ENCODE peak calls at places on chromosomes 6 and 20, in nine cellular contexts. One of them, this sample, is unnamed.
A peak's percentile ranks its signal among the peaks of the same experiment; 100 is the strongest.

GRCh38 chr6:136404007-136404406 is 114.4 kb upstream of the BCLAF1 start:
- DNase-seq in foreskin fibroblast: no peak
- DNase-seq in stimulated activated CD8-positive, alpha-beta memory T cell treated with anti-CD3 and anti-CD28 coated beads, Interleukin-2, amount 100 ng/mL, for 48 hours: no peak
- DNase-seq in activated naive CD4-positive, alpha-beta T cell: no peak
- DNase-seq in SK-MEL-5: no peak
- DNase-seq in CD8-positive, alpha-beta memory T cell: no peak
- DNase-seq in T-cell: no peak
- DNase-seq in putamen: no peak
- DNase-seq in SW480: no peak
- DNase-seq in this sample: no peak

GRCh38 chr20:6519556-6519955 is 247.9 kb upstream of the BMP2 start:
- DNase-seq in putamen: no peak
- DNase-seq in stimulated activated CD8-positive, alpha-beta memory T cell treated with anti-CD3 and anti-CD28 coated beads, Interleukin-2, amount 100 ng/mL, for 48 hours: no peak
- DNase-seq in CD8-positive, alpha-beta memory T cell: no peak
- DNase-seq in SK-MEL-5: no peak
- DNase-seq in SW480: no peak
- DNase-seq in T-cell: no peak
- DNase-seq in activated naive CD4-positive, alpha-beta T cell: no peak
- DNase-seq in foreskin fibroblast: peak; percentile 51
- DNase-seq in this sample: peak; percentile 35

GRCh38 chr6:150046943-150047342 is 21.6 kb upstream of the RAET1L start:
- DNase-seq in stimulated activated CD8-positive, alpha-beta memory T cell treated with anti-CD3 and anti-CD28 coated beads, Interleukin-2, amount 100 ng/mL, for 48 hours: no peak
- DNase-seq in SW480: no peak
- DNase-seq in foreskin fibroblast: no peak
- DNase-seq in putamen: no peak
- DNase-seq in CD8-positive, alpha-beta memory T cell: no peak
- DNase-seq in SK-MEL-5: no peak
- DNase-seq in T-cell: no peak
- DNase-seq in activated naive CD4-positive, alpha-beta T cell: no peak
- DNase-seq in this sample: peak; percentile 24

GRCh38 chr6:96923871-96924493 is 546 bp upstream of the KLHL32 start:
- DNase-seq in activated naive CD4-positive, alpha-beta T cell: no peak
- DNase-seq in SK-MEL-5: peak; percentile 10
- DNase-seq in T-cell: no peak
- DNase-seq in SW480: peak; percentile 59
- DNase-seq in CD8-positive, alpha-beta memory T cell: peak; percentile 68
- DNase-seq in foreskin fibroblast: peak; percentile 22
- DNase-seq in stimulated activated CD8-positive, alpha-beta memory T cell treated with anti-CD3 and anti-CD28 coated beads, Interleukin-2, amount 100 ng/mL, for 48 hours: no peak
- DNase-seq in putamen: no peak
- DNase-seq in this sample: peak; percentile 60

GRCh38 chr6:28884423-28885148 is 39.2 kb downstream of the TRIM27 start:
- DNase-seq in putamen: no peak
- DNase-seq in activated naive CD4-positive, alpha-beta T cell: peak; percentile 13
- DNase-seq in T-cell: peak; percentile 74
- DNase-seq in CD8-positive, alpha-beta memory T cell: peak; percentile 91
- DNase-seq in SW480: no peak
- DNase-seq in SK-MEL-5: no peak
- DNase-seq in stimulated activated CD8-positive, alpha-beta memory T cell treated with anti-CD3 and anti-CD28 coated beads, Interleukin-2, amount 100 ng/mL, for 48 hours: peak; percentile 55
- DNase-seq in foreskin fibroblast: no peak
- DNase-seq in this sample: no peak

GRCh38 chr6:4521070-4521469 is 255.1 kb upstream of the CDYL start:
- DNase-seq in SW480: no peak
- DNase-seq in T-cell: no peak
- DNase-seq in CD8-positive, alpha-beta memory T cell: no peak
- DNase-seq in stimulated activated CD8-positive, alpha-beta memory T cell treated with anti-CD3 and anti-CD28 coated beads, Interleukin-2, amount 100 ng/mL, for 48 hours: no peak
- DNase-seq in activated naive CD4-positive, alpha-beta T cell: no peak
- DNase-seq in foreskin fibroblast: no peak
- DNase-seq in putamen: no peak
- DNase-seq in SK-MEL-5: no peak
- DNase-seq in this sample: no peak

GRCh38 chr6:87923389-87924050 is 124.1 kb upstream of the SPACA1 start:
- DNase-seq in SW480: no peak
- DNase-seq in CD8-positive, alpha-beta memory T cell: no peak
- DNase-seq in SK-MEL-5: no peak
- DNase-seq in activated naive CD4-positive, alpha-beta T cell: no peak
- DNase-seq in T-cell: no peak
- DNase-seq in foreskin fibroblast: no peak
- DNase-seq in stimulated activated CD8-positive, alpha-beta memory T cell treated with anti-CD3 and anti-CD28 coated beads, Interleukin-2, amount 100 ng/mL, for 48 hours: no peak
- DNase-seq in putamen: no peak
- DNase-seq in this sample: no peak

GRCh38 chr20:37364927-37365272 is 19.0 kb downstream of the SRC start:
- DNase-seq in putamen: no peak
- DNase-seq in foreskin fibroblast: no peak
- DNase-seq in SW480: no peak
- DNase-seq in SK-MEL-5: no peak
- DNase-seq in CD8-positive, alpha-beta memory T cell: no peak
- DNase-seq in stimulated activated CD8-positive, alpha-beta memory T cell treated with anti-CD3 and anti-CD28 coated beads, Interleukin-2, amount 100 ng/mL, for 48 hours: no peak
- DNase-seq in activated naive CD4-positive, alpha-beta T cell: no peak
- DNase-seq in T-cell: no peak
- DNase-seq in this sample: no peak

GRCh38 chr6:38371312-38371672 is 268.4 kb downstream of the BTBD9 start:
- DNase-seq in foreskin fibroblast: peak; percentile 42
- DNase-seq in stimulated activated CD8-positive, alpha-beta memory T cell treated with anti-CD3 and anti-CD28 coated beads, Interleukin-2, amount 100 ng/mL, for 48 hours: no peak
- DNase-seq in activated naive CD4-positive, alpha-beta T cell: no peak
- DNase-seq in SK-MEL-5: no peak
- DNase-seq in CD8-positive, alpha-beta memory T cell: no peak
- DNase-seq in SW480: no peak
- DNase-seq in putamen: no peak
- DNase-seq in T-cell: no peak
- DNase-seq in this sample: no peak

GRCh38 chr6:107604549-107604948 is 114.6 kb downstream of the SOBP start:
- DNase-seq in putamen: no peak
- DNase-seq in T-cell: no peak
- DNase-seq in activated naive CD4-positive, alpha-beta T cell: no peak
- DNase-seq in SK-MEL-5: no peak
- DNase-seq in foreskin fibroblast: no peak
- DNase-seq in stimulated activated CD8-positive, alpha-beta memory T cell treated with anti-CD3 and anti-CD28 coated beads, Interleukin-2, amount 100 ng/mL, for 48 hours: no peak
- DNase-seq in SW480: no peak
- DNase-seq in CD8-positive, alpha-beta memory T cell: no peak
- DNase-seq in this sample: no peak

GRCh38 chr6:18262812-18263560 is 1.3 kb downstream of the DEK start:
- DNase-seq in foreskin fibroblast: peak; percentile 31
- DNase-seq in SK-MEL-5: peak; percentile 37
- DNase-seq in activated naive CD4-positive, alpha-beta T cell: no peak
- DNase-seq in stimulated activated CD8-positive, alpha-beta memory T cell treated with anti-CD3 and anti-CD28 coated beads, Interleukin-2, amount 100 ng/mL, for 48 hours: peak; percentile 14
- DNase-seq in putamen: no peak
- DNase-seq in CD8-positive, alpha-beta memory T cell: peak; percentile 60
- DNase-seq in T-cell: peak; percentile 19
- DNase-seq in SW480: peak; percentile 33
- DNase-seq in this sample: peak; percentile 46

GRCh38 chr6:29447670-29448069 is 8.6 kb downstream of the OR10C1 start:
- DNase-seq in putamen: no peak
- DNase-seq in foreskin fibroblast: no peak
- DNase-seq in CD8-positive, alpha-beta memory T cell: no peak
- DNase-seq in SW480: no peak
- DNase-seq in stimulated activated CD8-positive, alpha-beta memory T cell treated with anti-CD3 and anti-CD28 coated beads, Interleukin-2, amount 100 ng/mL, for 48 hours: no peak
- DNase-seq in T-cell: no peak
- DNase-seq in activated naive CD4-positive, alpha-beta T cell: no peak
- DNase-seq in SK-MEL-5: no peak
- DNase-seq in this sample: no peak

GRCh38 chr6:133774356-133774755 is 114.6 kb upstream of the TCF21 start:
- DNase-seq in CD8-positive, alpha-beta memory T cell: no peak
- DNase-seq in SK-MEL-5: no peak
- DNase-seq in SW480: no peak
- DNase-seq in putamen: no peak
- DNase-seq in T-cell: no peak
- DNase-seq in activated naive CD4-positive, alpha-beta T cell: no peak
- DNase-seq in foreskin fibroblast: peak; percentile 70
- DNase-seq in stimulated activated CD8-positive, alpha-beta memory T cell treated with anti-CD3 and anti-CD28 coated beads, Interleukin-2, amount 100 ng/mL, for 48 hours: no peak
- DNase-seq in this sample: peak; percentile 64

GRCh38 chr6:14353798-14354197 is 236.2 kb downstream of the CD83 start:
- DNase-seq in putamen: no peak
- DNase-seq in activated naive CD4-positive, alpha-beta T cell: no peak
- DNase-seq in SK-MEL-5: no peak
- DNase-seq in foreskin fibroblast: no peak
- DNase-seq in stimulated activated CD8-positive, alpha-beta memory T cell treated with anti-CD3 and anti-CD28 coated beads, Interleukin-2, amount 100 ng/mL, for 48 hours: no peak
- DNase-seq in T-cell: no peak
- DNase-seq in CD8-positive, alpha-beta memory T cell: no peak
- DNase-seq in SW480: no peak
- DNase-seq in this sample: no peak

GRCh38 chr20:51760905-51761544 is 7.2 kb downstream of the ATP9A start:
- DNase-seq in SW480: peak; percentile 100
- DNase-seq in T-cell: no peak
- DNase-seq in putamen: no peak
- DNase-seq in CD8-positive, alpha-beta memory T cell: no peak
- DNase-seq in SK-MEL-5: no peak
- DNase-seq in activated naive CD4-positive, alpha-beta T cell: no peak
- DNase-seq in stimulated activated CD8-positive, alpha-beta memory T cell treated with anti-CD3 and anti-CD28 coated beads, Interleukin-2, amount 100 ng/mL, for 48 hours: no peak
- DNase-seq in foreskin fibroblast: peak; percentile 57
- DNase-seq in this sample: no peak

GRCh38 chr6:159184559-159184958 is 15.4 kb downstream of the FNDC1 start:
- DNase-seq in SW480: no peak
- DNase-seq in activated naive CD4-positive, alpha-beta T cell: no peak
- DNase-seq in foreskin fibroblast: peak; percentile 17
- DNase-seq in CD8-positive, alpha-beta memory T cell: no peak
- DNase-seq in T-cell: no peak
- DNase-seq in putamen: no peak
- DNase-seq in stimulated activated CD8-positive, alpha-beta memory T cell treated with anti-CD3 and anti-CD28 coated beads, Interleukin-2, amount 100 ng/mL, for 48 hours: no peak
- DNase-seq in SK-MEL-5: peak; percentile 7
- DNase-seq in this sample: no peak

GRCh38 chr6:87658516-87658915 is 43.5 kb downstream of the AKIRIN2 start:
- DNase-seq in stimulated activated CD8-positive, alpha-beta memory T cell treated with anti-CD3 and anti-CD28 coated beads, Interleukin-2, amount 100 ng/mL, for 48 hours: no peak
- DNase-seq in foreskin fibroblast: peak; percentile 26
- DNase-seq in CD8-positive, alpha-beta memory T cell: no peak
- DNase-seq in SK-MEL-5: no peak
- DNase-seq in activated naive CD4-positive, alpha-beta T cell: no peak
- DNase-seq in putamen: peak; percentile 42
- DNase-seq in SW480: no peak
- DNase-seq in T-cell: no peak
- DNase-seq in this sample: no peak

GRCh38 chr6:108168026-108168463 is 2.2 kb downstream of the NR2E1 start:
- DNase-seq in CD8-positive, alpha-beta memory T cell: no peak
- DNase-seq in foreskin fibroblast: no peak
- DNase-seq in activated naive CD4-positive, alpha-beta T cell: no peak
- DNase-seq in stimulated activated CD8-positive, alpha-beta memory T cell treated with anti-CD3 and anti-CD28 coated beads, Interleukin-2, amount 100 ng/mL, for 48 hours: no peak
- DNase-seq in putamen: no peak
- DNase-seq in SW480: no peak
- DNase-seq in T-cell: no peak
- DNase-seq in SK-MEL-5: no peak
- DNase-seq in this sample: peak; percentile 32

GRCh38 chr6:146028250-146028789 is 542 bp upstream of the GRM1 start:
- DNase-seq in putamen: no peak
- DNase-seq in SK-MEL-5: peak; percentile 46
- DNase-seq in CD8-positive, alpha-beta memory T cell: peak; percentile 1
- DNase-seq in T-cell: no peak
- DNase-seq in foreskin fibroblast: peak; percentile 77
- DNase-seq in SW480: no peak
- DNase-seq in stimulated activated CD8-positive, alpha-beta memory T cell treated with anti-CD3 and anti-CD28 coated beads, Interleukin-2, amount 100 ng/mL, for 48 hours: peak; percentile 24
- DNase-seq in activated naive CD4-positive, alpha-beta T cell: no peak
- DNase-seq in this sample: peak; percentile 71

GRCh38 chr6:104161960-104162669 is 697.6 kb downstream of the HACE1 start:
- DNase-seq in putamen: no peak
- DNase-seq in activated naive CD4-positive, alpha-beta T cell: no peak
- DNase-seq in stimulated activated CD8-positive, alpha-beta memory T cell treated with anti-CD3 and anti-CD28 coated beads, Interleukin-2, amount 100 ng/mL, for 48 hours: no peak
- DNase-seq in foreskin fibroblast: peak; percentile 78
- DNase-seq in CD8-positive, alpha-beta memory T cell: no peak
- DNase-seq in T-cell: no peak
- DNase-seq in SW480: no peak
- DNase-seq in SK-MEL-5: no peak
- DNase-seq in this sample: no peak

GRCh38 chr20:45853484-45853883 is 3.7 kb downstream of the ACOT8 start:
- DNase-seq in activated naive CD4-positive, alpha-beta T cell: no peak
- DNase-seq in foreskin fibroblast: no peak
- DNase-seq in SW480: no peak
- DNase-seq in T-cell: no peak
- DNase-seq in stimulated activated CD8-positive, alpha-beta memory T cell treated with anti-CD3 and anti-CD28 coated beads, Interleukin-2, amount 100 ng/mL, for 48 hours: no peak
- DNase-seq in CD8-positive, alpha-beta memory T cell: no peak
- DNase-seq in putamen: no peak
- DNase-seq in SK-MEL-5: no peak
- DNase-seq in this sample: no peak

GRCh38 chr20:38935285-38935684 is 9.1 kb downstream of the FAM83D start:
- DNase-seq in SW480: peak; percentile 69
- DNase-seq in putamen: no peak
- DNase-seq in CD8-positive, alpha-beta memory T cell: no peak
- DNase-seq in activated naive CD4-positive, alpha-beta T cell: no peak
- DNase-seq in stimulated activated CD8-positive, alpha-beta memory T cell treated with anti-CD3 and anti-CD28 coated beads, Interleukin-2, amount 100 ng/mL, for 48 hours: no peak
- DNase-seq in SK-MEL-5: peak; percentile 44
- DNase-seq in T-cell: no peak
- DNase-seq in foreskin fibroblast: peak; percentile 45
- DNase-seq in this sample: no peak

GRCh38 chr6:147003186-147003585 is 201.0 kb upstream of the STXBP5 start:
- DNase-seq in SK-MEL-5: no peak
- DNase-seq in activated naive CD4-positive, alpha-beta T cell: no peak
- DNase-seq in stimulated activated CD8-positive, alpha-beta memory T cell treated with anti-CD3 and anti-CD28 coated beads, Interleukin-2, amount 100 ng/mL, for 48 hours: no peak
- DNase-seq in putamen: no peak
- DNase-seq in T-cell: no peak
- DNase-seq in SW480: no peak
- DNase-seq in CD8-positive, alpha-beta memory T cell: no peak
- DNase-seq in foreskin fibroblast: no peak
- DNase-seq in this sample: no peak

GRCh38 chr6:3195695-3196497 is 31.6 kb downstream of the TUBB2B start:
- DNase-seq in CD8-positive, alpha-beta memory T cell: no peak
- DNase-seq in putamen: peak; percentile 74
- DNase-seq in stimulated activated CD8-positive, alpha-beta memory T cell treated with anti-CD3 and anti-CD28 coated beads, Interleukin-2, amount 100 ng/mL, for 48 hours: no peak
- DNase-seq in SK-MEL-5: peak; percentile 98
- DNase-seq in SW480: peak; percentile 74
- DNase-seq in activated naive CD4-positive, alpha-beta T cell: no peak
- DNase-seq in T-cell: no peak
- DNase-seq in foreskin fibroblast: no peak
- DNase-seq in this sample: peak; percentile 47

GRCh38 chr6:87731818-87732661 is 30.0 kb upstream of the AKIRIN2 start:
- DNase-seq in foreskin fibroblast: peak; percentile 92
- DNase-seq in CD8-positive, alpha-beta memory T cell: peak; percentile 41
- DNase-seq in stimulated activated CD8-positive, alpha-beta memory T cell treated with anti-CD3 and anti-CD28 coated beads, Interleukin-2, amount 100 ng/mL, for 48 hours: no peak
- DNase-seq in putamen: peak; percentile 50
- DNase-seq in T-cell: peak; percentile 60
- DNase-seq in SW480: peak; percentile 72
- DNase-seq in SK-MEL-5: peak; percentile 81
- DNase-seq in activated naive CD4-positive, alpha-beta T cell: no peak
- DNase-seq in this sample: peak; percentile 88

GRCh38 chr6:156676721-156677120 is 100.5 kb upstream of the ARID1B start:
- DNase-seq in putamen: no peak
- DNase-seq in stimulated activated CD8-positive, alpha-beta memory T cell treated with anti-CD3 and anti-CD28 coated beads, Interleukin-2, amount 100 ng/mL, for 48 hours: no peak
- DNase-seq in SK-MEL-5: no peak
- DNase-seq in activated naive CD4-positive, alpha-beta T cell: no peak
- DNase-seq in SW480: no peak
- DNase-seq in foreskin fibroblast: no peak
- DNase-seq in T-cell: no peak
- DNase-seq in CD8-positive, alpha-beta memory T cell: no peak
- DNase-seq in this sample: no peak

GRCh38 chr6:146545608-146546007 is 2.0 kb downstream of the RAB32 start:
- DNase-seq in SK-MEL-5: peak; percentile 61
- DNase-seq in stimulated activated CD8-positive, alpha-beta memory T cell treated with anti-CD3 and anti-CD28 coated beads, Interleukin-2, amount 100 ng/mL, for 48 hours: no peak
- DNase-seq in foreskin fibroblast: peak; percentile 75
- DNase-seq in putamen: no peak
- DNase-seq in activated naive CD4-positive, alpha-beta T cell: no peak
- DNase-seq in SW480: no peak
- DNase-seq in CD8-positive, alpha-beta memory T cell: no peak
- DNase-seq in T-cell: no peak
- DNase-seq in this sample: no peak

GRCh38 chr6:106702046-106702445 is 72.7 kb downstream of the QRSL1 start:
- DNase-seq in foreskin fibroblast: no peak
- DNase-seq in activated naive CD4-positive, alpha-beta T cell: no peak
- DNase-seq in T-cell: no peak
- DNase-seq in SW480: no peak
- DNase-seq in putamen: no peak
- DNase-seq in CD8-positive, alpha-beta memory T cell: no peak
- DNase-seq in SK-MEL-5: no peak
- DNase-seq in stimulated activated CD8-positive, alpha-beta memory T cell treated with anti-CD3 and anti-CD28 coated beads, Interleukin-2, amount 100 ng/mL, for 48 hours: no peak
- DNase-seq in this sample: peak; percentile 82

GRCh38 chr20:59723108-59723500 is 118.8 kb downstream of the PHACTR3 start:
- DNase-seq in putamen: no peak
- DNase-seq in stimulated activated CD8-positive, alpha-beta memory T cell treated with anti-CD3 and anti-CD28 coated beads, Interleukin-2, amount 100 ng/mL, for 48 hours: no peak
- DNase-seq in foreskin fibroblast: no peak
- DNase-seq in SK-MEL-5: peak; percentile 8
- DNase-seq in T-cell: no peak
- DNase-seq in SW480: no peak
- DNase-seq in CD8-positive, alpha-beta memory T cell: no peak
- DNase-seq in activated naive CD4-positive, alpha-beta T cell: no peak
- DNase-seq in this sample: no peak

GRCh38 chr6:161835426-161836029 is 561.7 kb upstream of the AGPAT4 start:
- DNase-seq in SK-MEL-5: no peak
- DNase-seq in putamen: no peak
- DNase-seq in SW480: no peak
- DNase-seq in stimulated activated CD8-positive, alpha-beta memory T cell treated with anti-CD3 and anti-CD28 coated beads, Interleukin-2, amount 100 ng/mL, for 48 hours: no peak
- DNase-seq in foreskin fibroblast: peak; percentile 14
- DNase-seq in CD8-positive, alpha-beta memory T cell: no peak
- DNase-seq in T-cell: no peak
- DNase-seq in activated naive CD4-positive, alpha-beta T cell: no peak
- DNase-seq in this sample: no peak

GRCh38 chr6:82248233-82248735 is 740 bp upstream of the IBTK start:
- DNase-seq in CD8-positive, alpha-beta memory T cell: no peak
- DNase-seq in SW480: peak; percentile 81
- DNase-seq in T-cell: no peak
- DNase-seq in foreskin fibroblast: peak; percentile 66
- DNase-seq in putamen: no peak
- DNase-seq in SK-MEL-5: peak; percentile 51
- DNase-seq in stimulated activated CD8-positive, alpha-beta memory T cell treated with anti-CD3 and anti-CD28 coated beads, Interleukin-2, amount 100 ng/mL, for 48 hours: no peak
- DNase-seq in activated naive CD4-positive, alpha-beta T cell: no peak
- DNase-seq in this sample: peak; percentile 83